ENCODE peak calls at places on chromosomes 7 and 10, in nine cellular contexts. I is CD8-positive, alpha-beta T cell; Y is PC-9; W is IMR-90; N is mammary epithelial cell; S is AG04450; R is kidney epithelial cell; O is body of pancreas; Q is colonic mucosa. E is an unnamed sample. For H3K27me3, the result is how much of the 10 kb centered on the place peaks cover.

GRCh38 chr7:138374119-138374693 is 85.9 kb upstream of the TRIM24 start:
- DNase-seq in I (no peak), Y (no peak), W (no peak), N (no peak), S (no peak), R (no peak), O (no peak), Q (no peak), E (no peak)

GRCh38 chr10:103307594-103307993 is 30.7 kb downstream of the INA start:
- DNase-seq in I (no peak), Y (no peak), W (no peak), N (no peak), S (no peak), R (no peak), O (no peak), Q (no peak), E (no peak)

GRCh38 chr7:24496031-24496430 is 77.2 kb upstream of the PALS2 start:
- DNase-seq in I (no peak), Y (no peak), W (no peak), N (no peak), S (no peak), R (no peak), O (no peak), Q (no peak), E (no peak)

GRCh38 chr10:78849115-78849514 is 219.7 kb upstream of the ZMIZ1 start:
- DNase-seq in I (no peak), Y (no peak), W (no peak), N (no peak), S (no peak), R (no peak), O (no peak), Q (no peak), E (no peak)

GRCh38 chr7:51040777-51041176 is 258.1 kb upstream of the GRB10 start:
- DNase-seq in I (no peak), Y (no peak), W (no peak), N (no peak), S (no peak), R (no peak), O (no peak), Q (no peak), E (no peak)

GRCh38 chr7:33832326-33832725 is 73.0 kb upstream of the BMPER start:
- DNase-seq in I (no peak), Y (no peak), W (no peak), N (no peak), S (no peak), R (no peak), O (no peak), Q (peak), E (no peak)

GRCh38 chr7:55056577-55057480 is 38.0 kb downstream of the EGFR start:
- DNase-seq in I (no peak), Y (no peak), W (no peak), N (no peak), S (no peak), R (no peak), O (no peak), Q (no peak), E (no peak)

GRCh38 chr7:92645531-92646061 is 55.4 kb upstream of the FAM133B start:
- DNase-seq in I (no peak), Y (peak), W (peak), N (peak), S (no peak), R (no peak), O (no peak), Q (peak), E (no peak)

GRCh38 chr10:78374331-78375028 is 340.8 kb downstream of the RPS24 start:
- DNase-seq in I (no peak), Y (no peak), W (no peak), N (no peak), S (no peak), R (no peak), O (no peak), Q (no peak), E (no peak)

GRCh38 chr7:98133621-98134266 is 27.1 kb downstream of the LMTK2 start:
- DNase-seq in I (no peak), Y (peak), W (peak), N (peak), S (no peak), R (peak), O (no peak), Q (no peak), E (no peak)

GRCh38 chr10:86403183-86403797 is 36.7 kb upstream of the GRID1 start:
- DNase-seq in I (no peak), Y (peak), W (no peak), N (no peak), S (no peak), R (peak), O (peak), Q (no peak), E (no peak)

GRCh38 chr7:24587853-24588252 is 14.6 kb downstream of the PALS2 start:
- DNase-seq in I (peak), Y (no peak), W (no peak), N (no peak), S (no peak), R (no peak), O (no peak), Q (no peak), E (no peak)

GRCh38 chr10:28378986-28379585 is 76.2 kb upstream of the MPP7 start:
- DNase-seq in I (no peak), Y (no peak), W (no peak), N (no peak), S (no peak), R (no peak), O (no peak), Q (no peak), E (no peak)

GRCh38 chr10:116691544-116692126 is 50.7 kb downstream of the HSPA12A start:
- DNase-seq in I (no peak), Y (no peak), W (no peak), N (no peak), S (no peak), R (no peak), O (peak), Q (no peak), E (no peak)

GRCh38 chr7:140639366-140640053 is 1.1 kb downstream of the DENND2A start:
- DNase-seq in I (no peak), Y (no peak), W (peak), N (no peak), S (peak), R (no peak), O (no peak), Q (no peak), E (peak)

GRCh38 chr10:77798940-77799339 is 127.6 kb downstream of the DLG5 start:
- DNase-seq in I (no peak), Y (no peak), W (peak), N (no peak), S (no peak), R (no peak), O (no peak), Q (no peak), E (no peak)

GRCh38 chr7:94375167-94375566 is 19.5 kb upstream of the COL1A2 start:
- DNase-seq in I (no peak), Y (no peak), W (peak), N (no peak), S (peak), R (peak), O (no peak), Q (no peak), E (peak)

GRCh38 chr10:21525367-21526183 is at the start of gene SKIDA1:
- DNase-seq in I (peak), Y (peak), W (peak), N (peak), S (no peak), R (peak), O (peak), Q (peak), E (peak)

GRCh38 chr7:106872763-106873162 is 7.7 kb downstream of the PIK3CG start:
- DNase-seq in I (no peak), Y (no peak), W (no peak), N (no peak), S (no peak), R (no peak), O (no peak), Q (no peak), E (no peak)

GRCh38 chr10:43978936-43979335 is 330.3 kb upstream of the ZNF32 start:
- DNase-seq in I (no peak), Y (no peak), W (no peak), N (no peak), S (no peak), R (no peak), O (no peak), Q (no peak), E (no peak)

GRCh38 chr10:89342219-89342966 is 14.6 kb downstream of the IFIT3 start:
- DNase-seq in I (no peak), Y (no peak), W (peak), N (peak), S (no peak), R (no peak), O (no peak), Q (no peak), E (peak)

GRCh38 chr7:41942468-41943097 is 239.7 kb upstream of the INHBA start:
- DNase-seq in I (no peak), Y (no peak), W (peak), N (no peak), S (peak), R (no peak), O (no peak), Q (peak), E (no peak)

GRCh38 chr10:84352251-84352842 is 24.0 kb downstream of the CCSER2 start:
- DNase-seq in I (peak), Y (peak), W (peak), N (peak), S (no peak), R (no peak), O (peak), Q (peak), E (no peak)

GRCh38 chr10:68871105-68871711 is 29.9 kb upstream of the DDX50 start:
- DNase-seq in I (no peak), Y (no peak), W (peak), N (no peak), S (peak), R (peak), O (no peak), Q (no peak), E (no peak)

GRCh38 chr7:35336444-35336843 is 82.5 kb upstream of the TBX20 start:
- DNase-seq in I (no peak), Y (no peak), W (no peak), N (no peak), S (no peak), R (no peak), O (no peak), Q (no peak), E (no peak)

GRCh38 chr7:5484921-5485320 is 61.3 kb upstream of the TNRC18 start:
- DNase-seq in I (no peak), Y (no peak), W (no peak), N (no peak), S (no peak), R (no peak), O (no peak), Q (no peak), E (no peak)

GRCh38 chr7:141114141-141114664 is 40.3 kb downstream of the TMEM178B start:
- DNase-seq in I (no peak), Y (no peak), W (no peak), N (no peak), S (no peak), R (no peak), O (no peak), Q (no peak), E (no peak)

GRCh38 chr7:151859948-151860685 is 16.8 kb downstream of the PRKAG2 start:
- DNase-seq in I (no peak), Y (no peak), W (no peak), N (no peak), S (no peak), R (no peak), O (no peak), Q (no peak), E (no peak)

DNA sequence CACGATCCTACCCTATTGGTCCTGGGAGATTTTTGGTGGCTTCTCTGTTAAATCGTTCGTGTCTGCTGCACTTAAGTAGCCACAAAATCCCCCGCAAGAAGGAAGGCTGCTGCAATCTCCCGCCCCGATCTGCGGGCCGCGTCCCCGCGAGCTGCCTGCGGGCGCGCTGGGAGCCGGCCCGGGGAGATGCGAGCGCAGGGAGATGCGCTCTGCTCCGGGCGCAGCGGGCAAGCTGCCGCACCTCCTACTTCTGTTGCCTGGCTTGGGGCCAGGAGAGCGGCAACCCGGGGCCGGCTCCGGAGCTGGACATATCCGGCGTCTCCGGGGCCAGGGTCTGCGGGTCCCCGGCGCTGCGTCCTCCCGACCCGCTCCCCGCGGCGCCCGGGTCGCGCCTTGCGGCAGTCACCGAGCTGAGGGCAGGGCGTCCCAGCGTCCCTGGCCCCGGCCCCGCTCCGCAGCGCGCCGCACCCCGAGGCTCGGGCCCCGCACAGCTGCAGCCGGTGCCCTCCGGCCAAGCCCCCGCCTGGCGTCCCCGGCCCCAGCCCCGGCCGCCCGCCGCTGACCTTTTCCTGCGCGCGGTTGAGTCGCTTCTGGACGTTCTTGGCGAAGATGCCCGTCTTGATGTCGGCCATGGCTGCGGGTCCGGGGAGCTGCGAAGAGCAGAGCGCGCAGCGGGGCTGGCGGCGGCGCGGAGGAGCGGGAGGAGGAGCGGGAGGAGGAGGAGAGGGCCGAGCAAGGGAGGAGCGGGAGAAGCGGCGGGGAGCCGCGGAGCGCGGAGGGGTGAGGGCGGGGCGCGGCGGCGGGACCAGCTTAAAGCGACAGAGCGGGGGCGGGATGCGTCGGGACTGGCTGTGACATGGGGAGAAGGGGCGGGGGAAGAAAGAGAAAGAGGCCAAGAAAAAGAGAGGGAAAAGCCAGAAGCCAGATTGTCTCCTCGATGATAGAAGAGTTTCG is at the start of gene AMPH:
- DNase-seq in I (no peak), Y (no peak), W (peak), N (peak), S (peak), R (no peak), O (peak), Q (peak), E (peak)
- H3K27me3 ChIP-seq in I (under half), Y (under half), W (under half), N (under half), S (under half), R (under half), O (under half), Q (under half), E (under half)

DNA sequence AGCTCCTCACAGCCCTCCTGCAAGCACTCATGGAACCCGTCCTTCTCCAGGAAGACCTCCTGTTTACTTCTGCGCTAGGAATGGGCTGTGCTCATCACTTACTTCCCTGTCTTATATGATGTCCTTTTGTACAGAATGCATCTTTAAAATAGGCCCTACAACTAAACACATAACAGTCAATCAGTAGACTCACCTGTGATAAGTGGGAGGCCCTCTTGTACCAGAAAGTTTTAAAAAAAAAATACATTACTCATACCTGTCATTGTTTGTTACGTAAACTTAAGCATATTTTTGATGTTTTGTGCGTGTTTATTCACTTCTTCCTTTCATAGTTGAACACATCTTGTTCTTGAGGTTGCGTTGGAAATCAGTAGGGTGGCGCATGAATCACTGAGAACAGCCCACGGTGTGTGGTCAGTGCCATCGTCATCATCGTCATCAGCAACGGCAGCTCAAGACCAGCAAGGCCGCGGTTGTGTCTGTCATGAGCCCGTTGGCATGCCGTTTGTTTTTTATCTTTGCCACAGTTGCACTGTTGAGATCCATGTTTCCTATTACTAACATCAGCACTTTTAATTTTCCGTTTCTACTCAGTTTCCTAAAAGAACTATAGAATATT is 232.8 kb downstream of the MGMT start:
- DNase-seq in I (no peak), Y (no peak), W (no peak), N (no peak), S (no peak), R (no peak), O (no peak), Q (no peak), E (no peak)
- H3K4me3 ChIP-seq in I (no peak), Y (no peak), W (no peak), N (no peak), S (no peak), R (no peak), O (no peak), Q (no peak), E (no peak)

DNA sequence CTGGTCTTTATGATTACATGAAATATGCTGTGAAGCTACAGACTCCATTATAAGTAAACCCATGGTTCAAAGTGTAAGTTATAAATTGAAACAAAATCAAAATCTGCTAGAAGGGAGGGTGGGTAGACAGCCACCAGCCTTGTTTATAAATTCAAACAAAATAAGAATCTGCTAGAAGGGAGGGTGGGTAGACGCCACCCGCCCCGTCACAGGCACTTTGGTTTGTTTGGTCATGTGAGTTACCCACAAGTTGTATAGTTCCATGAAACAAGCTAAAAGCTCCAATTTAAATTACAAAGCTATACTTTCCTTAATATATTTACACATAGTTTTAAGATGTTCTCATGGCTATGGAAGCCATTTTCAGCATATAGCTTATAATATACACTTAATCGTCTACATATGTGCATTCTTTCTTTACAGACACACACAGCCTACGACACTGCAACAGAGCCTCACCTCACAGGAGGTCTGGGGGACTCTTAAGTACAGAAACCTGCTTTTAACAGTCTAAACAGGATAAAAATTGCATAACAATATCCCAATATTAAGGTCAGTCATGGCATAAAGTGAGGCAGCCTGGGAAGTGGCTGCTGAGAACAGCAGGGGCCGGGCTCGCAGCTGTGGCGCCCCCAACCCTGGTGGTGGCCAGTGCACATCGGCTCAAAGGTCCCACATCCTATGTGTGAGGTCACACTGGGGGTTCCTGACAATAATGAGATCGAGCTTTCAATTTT is 28.0 kb upstream of the NCAPG2 start:
- DNase-seq in I (no peak), Y (no peak), W (no peak), N (no peak), S (no peak), R (no peak), O (no peak), Q (no peak), E (no peak)
- TF ChIP-seq CTCF in I (no peak), Y (no peak), W (no peak), N (no peak), S (no peak), R (no peak), O (no peak), Q (no peak), E (no peak)

GRCh38 chr10:109018892-109019507 is 904.3 kb downstream of the XPNPEP1 start:
- DNase-seq in I (no peak), Y (no peak), W (no peak), N (peak), S (no peak), R (no peak), O (no peak), Q (no peak), E (no peak)
- H3K27me3 ChIP-seq in I (under half), Y (under half), W (under half), N (under half), S (under half), R (under half), O (under half), Q (under half), E (under half)

GRCh38 chr10:45580371-45580770 is 92.2 kb downstream of the ZFAND4 start:
- DNase-seq in I (no peak), Y (no peak), W (no peak), N (no peak), S (no peak), R (no peak), O (peak), Q (no peak), E (no peak)

GRCh38 chr10:45581497-45582385 is 90.8 kb downstream of the ZFAND4 start:
- DNase-seq in I (no peak), Y (no peak), W (peak), N (no peak), S (no peak), R (no peak), O (no peak), Q (no peak), E (no peak)

GRCh38 chr10:45578384-45578946 is 94.1 kb downstream of the ZFAND4 start:
- DNase-seq in I (no peak), Y (no peak), W (no peak), N (no peak), S (no peak), R (no peak), O (no peak), Q (no peak), E (no peak)

GRCh38 chr10:45582386-45582781 is 90.2 kb downstream of the ZFAND4 start:
- DNase-seq in I (no peak), Y (no peak), W (no peak), N (no peak), S (no peak), R (no peak), O (no peak), Q (no peak), E (no peak)

DNA sequence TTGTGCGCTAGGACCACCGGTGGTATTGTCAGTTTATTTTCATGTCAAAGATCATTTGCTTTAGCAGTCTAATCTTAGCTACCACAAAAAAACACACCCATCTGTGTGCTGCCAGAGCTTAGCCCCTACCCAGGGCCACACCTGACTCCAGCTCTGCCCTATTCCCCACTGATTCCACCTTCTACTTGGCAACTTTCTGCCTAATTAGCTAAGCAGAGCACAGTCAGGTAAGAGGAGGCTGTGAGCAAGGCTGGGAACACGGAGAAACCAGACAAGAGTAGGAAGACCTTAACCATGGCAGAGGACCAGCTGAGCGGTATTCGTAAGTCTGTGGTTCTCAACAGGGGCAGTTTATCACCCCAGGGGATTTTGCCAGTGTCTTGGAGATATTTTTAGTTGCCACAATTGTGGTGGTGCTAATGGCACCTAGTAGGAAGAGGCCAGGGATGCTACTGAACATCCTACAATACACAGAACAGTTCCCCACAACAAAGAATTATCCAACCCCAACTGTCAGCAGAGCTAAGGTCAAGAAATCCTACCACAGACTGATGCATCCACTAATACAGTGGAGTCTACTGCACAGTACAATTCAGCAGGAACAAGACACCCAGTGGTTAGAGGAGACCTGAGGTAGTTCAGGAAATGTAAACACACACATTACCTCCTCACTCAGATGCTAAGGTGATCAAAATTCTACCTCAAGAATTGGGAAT is 91.6 kb downstream of the ZFAND4 start:
- DNase-seq in I (no peak), Y (no peak), W (no peak), N (no peak), S (no peak), R (no peak), O (peak), Q (peak), E (no peak)
- H3K4me3 ChIP-seq in I (peak), Y (no peak), W (no peak), N (peak), S (no peak), R (no peak), O (no peak), Q (peak), E (no peak)